ENCODE peak calls at places on chromosomes 4 and X, in seven cellular contexts. B, A, F, Q, S, N and U are unnamed samples.

GRCh38 chrX:119398587-119398973 is 556 bp upstream of the SLC25A43 start:
- DNase-seq in B (no peak), N (no peak), F (no peak), S (no peak), Q (no peak), A (no peak), U (peak; percentile 48)

GRCh38 chr4:161829631-161830030 is 334.2 kb downstream of the FSTL5 start:
- DNase-seq in B (no peak), Q (no peak), S (no peak), A (no peak), N (no peak), F (no peak), U (no peak)

GRCh38 chrX:42128587-42128986 is 205.2 kb upstream of the CASK start:
- DNase-seq in S (no peak), N (no peak), A (no peak), F (no peak), B (no peak), Q (no peak), U (no peak)

GRCh38 chrX:118633530-118633929 is 93.9 kb upstream of the IL13RA1 start:
- DNase-seq in Q (no peak), B (no peak), F (no peak), N (no peak), S (no peak), A (no peak), U (no peak)

GRCh38 chr4:120066182-120066524 is 495 bp downstream of the MAD2L1 start:
- DNase-seq in B (no peak), A (no peak), N (no peak), F (peak; percentile 33), Q (no peak), S (no peak), U (no peak)

GRCh38 chr4:106421441-106422296 is 53.1 kb upstream of the GIMD1 start:
- DNase-seq in N (no peak), A (no peak), S (no peak), F (peak; percentile 62), Q (no peak), B (no peak), U (no peak)

GRCh38 chr4:15702941-15703403 is at the start of gene BST1:
- DNase-seq in B (peak; percentile 71), F (no peak), S (peak; percentile 32), A (peak; percentile 19), N (peak; percentile 78), Q (no peak), U (peak; percentile 89)

GRCh38 chrX:1401611-1402430 is 9.9 kb upstream of the SLC25A6 start:
- DNase-seq in N (peak; percentile 19), S (no peak), A (no peak), F (no peak), B (no peak), Q (no peak), U (no peak)

GRCh38 chr4:82437285-82438005 is 7.1 kb downstream of the ENOPH1 start:
- DNase-seq in S (no peak), Q (no peak), N (no peak), B (no peak), A (no peak), F (no peak), U (no peak)

GRCh38 chr4:80138556-80139538 is 58.5 kb upstream of the PRDM8 start:
- DNase-seq in N (no peak), B (no peak), F (peak; percentile 61), A (peak; percentile 18), Q (peak; percentile 12), S (no peak), U (no peak)

GRCh38 chrX:16786791-16787735 is 797 bp downstream of the TXLNG start:
- DNase-seq in Q (no peak), B (peak; percentile 46), N (peak; percentile 38), A (peak; percentile 19), F (peak; percentile 35), S (peak; percentile 15), U (no peak)

GRCh38 chrX:74593593-74593992 is 20.8 kb downstream of the RLIM start:
- DNase-seq in A (no peak), S (no peak), F (no peak), B (no peak), N (no peak), Q (no peak), U (no peak)

GRCh38 chr4:74544655-74545361 is 99.9 kb downstream of the AREG start:
- DNase-seq in S (no peak), B (no peak), Q (no peak), A (no peak), N (no peak), F (no peak), U (peak; percentile 49)

GRCh38 chr4:128471576-128471975 is 184.0 kb upstream of the PGRMC2 start:
- DNase-seq in Q (no peak), A (no peak), B (no peak), F (peak; percentile 47), N (no peak), S (no peak), U (no peak)

GRCh38 chrX:118497180-118497814 is 1.7 kb downstream of the DOCK11 start:
- DNase-seq in Q (no peak), A (no peak), S (no peak), B (no peak), N (no peak), F (no peak), U (no peak)

GRCh38 chr4:51906167-51906647 is 63.3 kb downstream of the DCUN1D4 start:
- DNase-seq in A (no peak), N (no peak), F (peak; percentile 13), B (no peak), Q (peak; percentile 69), S (no peak), U (peak; percentile 35)

GRCh38 chr4:24380953-24381506 is 203.3 kb downstream of the DHX15 start:
- DNase-seq in N (no peak), F (no peak), S (no peak), A (no peak), B (no peak), Q (no peak), U (no peak)

GRCh38 chrX:29617725-29618124 is 597.6 kb upstream of the MAGEB2 start:
- DNase-seq in B (no peak), S (no peak), F (peak; percentile 38), Q (no peak), A (no peak), N (no peak), U (no peak)

GRCh38 chrX:48003758-48004457 is at the start of gene ZNF182:
- DNase-seq in N (peak; percentile 94), Q (peak; percentile 68), S (peak; percentile 94), F (peak; percentile 91), A (peak; percentile 87), B (peak; percentile 92), U (peak; percentile 91)

GRCh38 chrX:48003367-48003757 is 427 bp downstream of the ZNF182 start:
- DNase-seq in S (no peak), N (no peak), F (no peak), A (no peak), B (no peak), Q (no peak), U (peak; percentile 26)

GRCh38 chrX:48002929-48003328 is 860 bp downstream of the ZNF182 start:
- DNase-seq in B (no peak), S (no peak), F (no peak), A (no peak), N (no peak), Q (no peak), U (no peak)
- H3K27ac ChIP-seq in B (no peak overlapping the region), S (no peak overlapping the region), F (no peak overlapping the region), A (peak overlapping the region; percentile 79), N (no peak overlapping the region), Q (no peak overlapping the region), U (no peak overlapping the region)

DNA sequence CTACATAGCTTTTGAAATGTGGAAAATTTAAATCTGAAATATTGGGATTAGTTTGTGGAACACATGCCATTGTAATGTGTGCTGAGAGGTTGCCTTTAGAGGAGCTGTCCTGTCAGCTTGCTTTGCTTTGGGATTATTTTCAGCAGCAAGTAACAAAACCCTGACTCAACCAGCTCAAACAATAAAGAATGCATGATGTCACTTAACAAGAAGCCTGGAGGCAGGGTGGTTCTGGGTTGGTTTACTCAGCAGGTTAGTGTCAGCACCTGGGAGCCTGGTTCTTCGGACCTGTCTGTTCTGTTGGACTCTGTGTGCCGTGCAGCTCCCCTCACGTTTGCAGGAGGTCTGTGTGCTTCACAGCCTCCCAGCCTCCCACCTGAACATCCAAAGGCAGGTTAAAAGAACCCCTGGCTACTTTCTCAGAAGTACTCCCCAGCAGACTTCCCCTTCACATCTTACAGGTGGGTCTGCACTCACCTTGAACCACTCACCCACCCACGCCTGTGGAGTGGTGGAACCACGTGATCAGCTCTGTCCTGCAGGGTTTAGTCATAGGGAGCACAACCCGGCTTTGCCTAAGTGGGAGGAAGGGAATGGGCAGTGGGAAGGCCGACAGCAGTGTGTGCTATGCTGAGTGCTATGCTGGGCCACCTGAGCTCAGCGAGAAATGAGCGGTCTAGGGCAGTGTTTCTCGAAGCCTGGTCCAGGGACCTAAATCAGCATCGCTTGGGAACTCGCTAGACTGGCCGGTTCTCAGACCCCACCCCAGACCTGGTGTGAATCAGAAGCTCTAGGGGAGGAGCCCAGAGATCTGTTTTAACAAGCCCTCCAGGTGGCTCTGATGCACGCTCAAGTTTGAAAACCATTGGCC is 20.4 kb downstream of the TMEM131L start:
- DNase-seq in Q (no peak), A (no peak), N (peak; percentile 38), F (peak; percentile 93), B (no peak), S (peak; percentile 49), U (no peak)
- H3K4me1 ChIP-seq in Q (peaks cover 44% of the 10 kb centered on the region), A (peaks cover 86% of the 10 kb centered on the region), N (peaks cover 77% of the 10 kb centered on the region), F (peaks cover 54% of the 10 kb centered on the region), B (no peaks in the 10 kb centered on the region), S (peaks cover 61% of the 10 kb centered on the region), U (peaks cover 9% of the 10 kb centered on the region)

GRCh38 chr4:3747582-3747906 is 18.6 kb upstream of the ADRA2C start:
- DNase-seq in S (no peak), F (no peak), N (no peak), B (no peak), A (no peak), Q (no peak), U (no peak)

GRCh38 chr4:3744232-3744631 is 22.0 kb upstream of the ADRA2C start:
- DNase-seq in B (no peak), Q (no peak), A (no peak), N (no peak), S (no peak), F (no peak), U (no peak)

GRCh38 chr4:3746701-3747581 is 19.2 kb upstream of the ADRA2C start:
- DNase-seq in F (no peak), S (no peak), A (no peak), B (no peak), Q (no peak), N (no peak), U (no peak)

GRCh38 chr4:3744901-3745300 is 21.3 kb upstream of the ADRA2C start:
- DNase-seq in B (no peak), N (no peak), A (no peak), F (no peak), S (no peak), Q (no peak), U (no peak)

GRCh38 chr4:3745886-3746656 is 20.1 kb upstream of the ADRA2C start:
- DNase-seq in Q (no peak), S (no peak), N (no peak), A (no peak), F (peak; percentile 44), B (no peak), U (no peak)
- H3K4me3 ChIP-seq in Q (no peak overlapping the region), S (no peak overlapping the region), N (no peak overlapping the region), A (no peak overlapping the region), F (no peak overlapping the region), B (no peak overlapping the region), U (no peak overlapping the region)

GRCh38 chr4:96194993-96195392 is 355.1 kb downstream of the PDHA2 start:
- DNase-seq in S (no peak), N (no peak), B (no peak), Q (no peak), A (no peak), F (no peak), U (no peak)

GRCh38 chr4:96189761-96190160 is 349.9 kb downstream of the PDHA2 start:
- DNase-seq in A (no peak), B (no peak), Q (no peak), F (no peak), N (no peak), S (no peak), U (no peak)

GRCh38 chr4:96193061-96193460 is 353.2 kb downstream of the PDHA2 start:
- DNase-seq in A (no peak), F (no peak), Q (no peak), S (no peak), N (no peak), B (no peak), U (no peak)
- H3K27ac ChIP-seq in A (no peak overlapping the region), F (no peak overlapping the region), Q (no peak overlapping the region), S (no peak overlapping the region), N (no peak overlapping the region), B (no peak overlapping the region), U (no peak overlapping the region)